ENCODE peak calls at places on chromosomes 5 and 9, in four cellular contexts. X, J, H and S are unnamed samples.

GRCh38 chr5:119074419-119074818 is 3.5 kb downstream of the DMXL1 start:
- DNase-seq in J (no peak), H (no peak), X (no peak), S (no peak)

GRCh38 chr5:40150896-40151295 is 528.8 kb upstream of the PTGER4 start:
- DNase-seq in X (no peak), J (no peak), H (no peak), S (no peak)

GRCh38 chr5:2027790-2028189 is 145.1 kb upstream of the IRX4 start:
- DNase-seq in H (no peak), J (no peak), X (no peak), S (no peak)

GRCh38 chr5:181167814-181168488 is 20.6 kb downstream of the OR2V2 start:
- DNase-seq in H (no peak), X (no peak), J (no peak), S (no peak)

GRCh38 chr5:139745121-139745799 is 50.3 kb upstream of the PSD2 start:
- DNase-seq in J (peak; percentile 57), X (peak; percentile 48), H (peak; percentile 59), S (no peak)

GRCh38 chr9:74672237-74672636 is 175.1 kb downstream of the RORB start:
- DNase-seq in J (no peak), X (peak; percentile 64), H (peak; percentile 42), S (no peak)

GRCh38 chr5:10115669-10116068 is 134.0 kb downstream of the ATPSCKMT start:
- DNase-seq in J (no peak), H (no peak), X (no peak), S (no peak)

GRCh38 chr5:22850981-22851380 is 2.2 kb downstream of the CDH12 start:
- DNase-seq in J (no peak), X (no peak), H (no peak), S (no peak)

GRCh38 chr9:128494108-128494742 is 10.3 kb upstream of the GLE1 start:
- DNase-seq in H (no peak), X (no peak), J (peak; percentile 68), S (no peak)

GRCh38 chr5:12284604-12285003 is 380.4 kb upstream of the CTNND2 start:
- DNase-seq in X (no peak), H (no peak), J (no peak), S (no peak)

GRCh38 chr5:147437161-147437596 is 72.7 kb downstream of the DPYSL3 start:
- DNase-seq in J (no peak), X (no peak), H (no peak), S (no peak)

GRCh38 chr5:115810776-115811175 is 5.7 kb downstream of the CDO1 start:
- DNase-seq in H (no peak), X (no peak), J (no peak), S (no peak)

GRCh38 chr9:37999501-38000189 is 69.4 kb downstream of the SHB start:
- DNase-seq in J (no peak), H (peak; percentile 77), X (peak; percentile 84), S (no peak)

GRCh38 chr9:22098636-22099332 is 89.7 kb upstream of the CDKN2B start:
- DNase-seq in J (no peak), H (no peak), X (peak; percentile 64), S (peak; percentile 16)

GRCh38 chr9:134047868-134048581 is 19.8 kb downstream of the BRD3 start:
- DNase-seq in H (no peak), J (no peak), X (no peak), S (no peak)

GRCh38 chr5:149504649-149505048 is 46.6 kb downstream of the CSNK1A1 start:
- DNase-seq in J (no peak), X (no peak), H (no peak), S (no peak)
- H3K36me3 ChIP-seq in J (peaks cover 100% of the 10 kb centered on the region), X (peaks cover 62% of the 10 kb centered on the region), H (peaks cover 20% of the 10 kb centered on the region), S (peaks cover 3% of the 10 kb centered on the region)

GRCh38 chr5:150384701-150385100 is 27.2 kb downstream of the TCOF1 start:
- DNase-seq in X (no peak), J (no peak), H (no peak), S (no peak)

GRCh38 chr5:150391064-150391834 is 21.5 kb downstream of the CD74 start:
- DNase-seq in X (no peak), J (no peak), H (no peak), S (no peak)

GRCh38 chr5:150389759-150390256 is 22.9 kb downstream of the CD74 start:
- DNase-seq in X (no peak), J (no peak), H (no peak), S (no peak)

GRCh38 chr5:150386024-150386855 is 26.5 kb downstream of the CD74 start:
- DNase-seq in J (no peak), H (peak; percentile 13), X (peak; percentile 33), S (no peak)
- H3K36me3 ChIP-seq in J (peaks cover 100% of the 10 kb centered on the region), H (peaks cover 47% of the 10 kb centered on the region), X (peaks cover 36% of the 10 kb centered on the region), S (no peaks in the 10 kb centered on the region)

DNA sequence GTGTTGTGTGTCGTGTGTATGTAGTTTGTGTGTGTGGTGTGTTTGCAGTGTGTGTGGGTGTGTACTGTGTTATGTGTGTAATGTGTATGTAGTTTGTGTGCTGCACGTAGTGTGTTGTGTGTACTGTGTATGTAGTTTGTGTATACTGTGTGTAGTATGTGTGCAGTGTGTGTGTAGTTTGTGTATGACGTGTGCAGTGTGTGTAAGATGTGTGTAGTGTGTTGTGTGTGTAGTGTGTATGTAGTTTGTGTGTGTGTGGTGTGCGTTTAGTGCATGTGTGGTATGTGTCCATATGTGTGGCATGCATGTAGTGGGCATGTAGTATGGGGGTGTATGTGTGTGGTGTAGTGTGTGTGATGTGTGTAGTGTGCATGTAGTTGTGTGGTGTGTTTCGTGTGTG is 39.6 kb downstream of the SYK start:
- DNase-seq in J (no peak), H (no peak), X (no peak), S (no peak)
- H3K36me3 ChIP-seq in J (peaks cover 31% of the 10 kb centered on the region), H (peaks cover 5% of the 10 kb centered on the region), X (peaks cover 1% of the 10 kb centered on the region), S (no peaks in the 10 kb centered on the region)

DNA sequence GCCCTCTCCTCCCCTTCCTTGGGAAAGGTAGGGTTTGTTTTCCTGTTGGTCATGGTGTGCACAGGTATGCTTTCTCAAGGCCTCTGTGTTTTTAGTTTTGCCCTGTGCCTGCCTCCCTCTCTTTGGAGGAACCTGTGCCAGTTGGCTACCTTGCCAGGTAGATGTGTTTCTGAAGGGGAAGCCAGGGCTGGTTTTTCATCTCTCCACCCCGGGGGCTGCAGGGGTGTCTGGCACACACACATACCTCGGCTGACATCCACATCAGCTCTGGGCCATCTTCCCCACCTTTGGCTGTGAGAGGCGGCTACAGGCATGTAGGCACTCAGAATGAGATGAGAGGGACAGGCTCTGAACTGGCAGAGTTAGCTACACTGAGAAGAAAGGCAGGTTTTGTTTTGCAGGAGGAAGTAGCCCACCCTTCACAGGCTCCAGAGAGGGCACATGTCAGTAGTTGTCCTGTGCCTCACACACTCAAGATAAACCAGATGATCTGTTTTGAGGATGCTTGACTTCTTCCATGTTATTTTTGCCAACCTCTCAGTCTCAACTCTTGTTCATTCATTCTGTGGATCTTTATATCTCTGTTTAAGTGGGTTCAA is 9.7 kb downstream of the RGMB start:
- DNase-seq in X (no peak), J (no peak), H (no peak), S (no peak)
- H3K36me3 ChIP-seq in X (peaks cover 9% of the 10 kb centered on the region), J (peaks cover 6% of the 10 kb centered on the region), H (peaks cover 2% of the 10 kb centered on the region), S (no peaks in the 10 kb centered on the region)

DNA sequence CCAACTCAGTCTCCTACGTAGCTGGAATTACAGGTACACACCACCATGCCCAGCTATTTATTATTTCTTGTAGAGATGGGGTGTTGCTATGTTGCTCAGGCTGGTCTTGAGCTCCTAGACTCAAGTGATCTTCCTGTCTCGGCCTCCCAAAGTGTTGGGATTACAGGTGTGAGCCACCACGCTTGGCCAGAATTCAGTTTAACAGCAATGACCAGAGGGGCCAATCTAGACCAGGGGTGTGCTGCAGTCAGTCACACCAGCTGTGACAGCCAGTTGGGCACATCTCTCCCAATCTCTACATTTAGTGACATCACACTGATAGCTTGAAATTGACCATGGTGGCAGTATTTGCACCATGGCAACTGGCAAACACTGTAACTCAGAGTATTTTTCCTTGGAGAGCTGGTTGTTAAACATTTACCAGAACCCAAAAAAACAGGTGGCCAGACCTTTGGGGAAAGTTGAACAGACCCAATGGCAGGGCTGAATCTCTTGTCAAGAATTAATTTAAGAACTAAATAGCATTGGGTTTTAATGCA is 67.7 kb upstream of the UBTD2 start:
- DNase-seq in X (no peak), J (no peak), H (no peak), S (no peak)
- H3K36me3 ChIP-seq in X (no peaks in the 10 kb centered on the region), J (peaks cover 87% of the 10 kb centered on the region), H (peaks cover 34% of the 10 kb centered on the region), S (no peaks in the 10 kb centered on the region)